ENCODE peak calls at places on chromosomes 7 and 10, in four cellular contexts. I, V, N and T are unnamed samples.

GRCh38 chr10:86399879-86400704 is 33.5 kb upstream of the GRID1 start:
- DNase-seq in I (peak), N (peak), V (peak), T (peak)

GRCh38 chr7:19491821-19492452 is 216.9 kb downstream of the POLR1F start:
- DNase-seq in I (no peak), V (peak), N (no peak), T (no peak)

GRCh38 chr7:38975944-38976392 is 1.7 kb upstream of the POU6F2 start:
- DNase-seq in I (no peak), V (no peak), N (no peak), T (no peak)

GRCh38 chr7:28920424-28920823 is 37.7 kb downstream of the TRIL start:
- DNase-seq in N (no peak), V (no peak), I (no peak), T (no peak)

GRCh38 chr10:97511711-97512445 is 13.2 kb downstream of the UBTD1 start:
- DNase-seq in N (peak), V (no peak), I (no peak), T (no peak)

GRCh38 chr10:73843254-73843653 is 31.1 kb downstream of the CAMK2G start:
- DNase-seq in V (no peak), I (no peak), N (no peak), T (no peak)

GRCh38 chr7:16590424-16590823 is 55.1 kb downstream of the ANKMY2 start:
- DNase-seq in N (no peak), V (peak), I (no peak), T (no peak)

GRCh38 chr7:1028775-1029636 is 15.3 kb upstream of the GPR146 start:
- DNase-seq in I (peak), V (peak), N (peak), T (peak)

GRCh38 chr7:48426966-48427555 is 255.8 kb downstream of the ABCA13 start:
- DNase-seq in N (no peak), I (no peak), V (peak), T (no peak)

GRCh38 chr10:57218382-57218781 is 857.3 kb upstream of the ZWINT start:
- DNase-seq in N (no peak), I (no peak), V (no peak), T (no peak)

GRCh38 chr7:38881015-38881414 is 28.0 kb downstream of the VPS41 start:
- DNase-seq in V (no peak), I (no peak), N (no peak), T (no peak)

GRCh38 chr7:149369497-149369896 is 91.4 kb downstream of the ZNF777 start:
- DNase-seq in V (no peak), N (no peak), I (no peak), T (no peak)

GRCh38 chr7:19107392-19108147 is 9.9 kb downstream of the TWIST1 start:
- DNase-seq in V (no peak), I (no peak), N (no peak), T (no peak)

GRCh38 chr10:110504111-110504735 is 6.5 kb downstream of the DUSP5 start:
- DNase-seq in N (peak), V (no peak), I (peak), T (no peak)

GRCh38 chr7:130732980-130733865 is 784 bp downstream of the KLF14 start:
- DNase-seq in N (no peak), I (no peak), V (peak), T (no peak)

GRCh38 chr10:62811159-62811875 is 4.8 kb downstream of the EGR2 start:
- DNase-seq in V (no peak), N (no peak), I (no peak), T (no peak)

GRCh38 chr10:69732147-69732825 is 69.4 kb upstream of the COL13A1 start:
- DNase-seq in V (no peak), I (no peak), N (no peak), T (no peak)

GRCh38 chr7:66255533-66256100 is 50.5 kb downstream of the TPST1 start:
- DNase-seq in V (no peak), I (no peak), N (no peak), T (no peak)

GRCh38 chr10:35940067-35940989 is 298.2 kb upstream of the FZD8 start:
- DNase-seq in V (peak), N (no peak), I (no peak), T (no peak)